ENCODE peak calls at places on chromosome 12, in four cellular contexts. W is colonic mucosa; C is activated naive CD4-positive, alpha-beta T cell; G is astrocyte of the cerebellum. N is an unnamed sample.

GRCh38 chr12:108696111-108696995 is 35.0 kb downstream of the CORO1C start:
- DNase-seq in W (no peak), C (no peak), G (peak), N (peak)

GRCh38 chr12:115267464-115267863 is 583.5 kb upstream of the TBX3 start:
- DNase-seq in W (no peak), C (no peak), G (no peak), N (no peak)

GRCh38 chr12:43292699-43293098 is 259.3 kb downstream of the ADAMTS20 start:
- DNase-seq in W (no peak), C (no peak), G (no peak), N (no peak)

GRCh38 chr12:125105600-125105999 is 40.4 kb downstream of the AACS start:
- DNase-seq in W (no peak), C (no peak), G (no peak), N (no peak)

GRCh38 chr12:110174373-110174996 is 50.3 kb downstream of the IFT81 start:
- DNase-seq in W (no peak), C (no peak), G (no peak), N (no peak)

GRCh38 chr12:104177663-104178501 is 37.7 kb upstream of the TXNRD1 start:
- DNase-seq in W (peak), C (no peak), G (peak), N (peak)

GRCh38 chr12:63821781-63822251 is 22.7 kb upstream of the SRGAP1 start:
- DNase-seq in W (no peak), C (no peak), G (no peak), N (no peak)

GRCh38 chr12:25249951-25250738 is 584 bp downstream of the KRAS start:
- DNase-seq in W (peak), C (no peak), G (no peak), N (no peak)

GRCh38 chr12:52423035-52423434 is 11.1 kb downstream of the KRT75 start:
- DNase-seq in W (no peak), C (no peak), G (no peak), N (no peak)

GRCh38 chr12:123243851-123244250 is 10.6 kb downstream of the MTRFR start:
- DNase-seq in W (no peak), C (no peak), G (no peak), N (no peak)

GRCh38 chr12:6944381-6945186 is 762 bp downstream of the C12orf57 start:
- DNase-seq in W (peak), C (peak), G (peak), N (no peak)